ENCODE peak calls at places on chromosomes 16 and 17, in ten cellular contexts. K is RCC 7860, X is neural crest cell, Q is Calu3, F is HEK293T, Z is EL, S is posterior vena cava, E is fibroblast of the aortic adventitia, R is MM.1S, D is H4. O is an unnamed sample.

GRCh38 chr17:49576121-49576905 is 642 bp downstream of the NXPH3 start:
- DNase-seq in K (no peak), X (peak), Q (peak), F (peak), Z (peak), S (peak), E (peak), R (no peak), D (no peak), O (peak)

GRCh38 chr17:50931003-50931878 is 65.1 kb upstream of the TOB1 start:
- DNase-seq in K (no peak), X (peak), Q (peak), F (peak), Z (peak), S (peak), E (peak), R (peak), D (peak), O (peak)

GRCh38 chr17:82441686-82442487 is 8.7 kb downstream of the CYBC1 start:
- DNase-seq in K (no peak), X (no peak), Q (no peak), F (no peak), Z (no peak), S (no peak), E (no peak), R (no peak), D (no peak), O (no peak)

GRCh38 chr17:9230346-9230745 is 209.0 kb downstream of the NTN1 start:
- DNase-seq in K (no peak), X (no peak), Q (no peak), F (no peak), Z (peak), S (no peak), E (no peak), R (no peak), D (no peak), O (no peak)

GRCh38 chr16:48158296-48158695 is 2.5 kb upstream of the ABCC12 start:
- DNase-seq in K (peak), X (no peak), Q (peak), F (no peak), Z (peak), S (no peak), E (peak), R (no peak), D (peak), O (no peak)

GRCh38 chr16:9138731-9139501 is 47.5 kb downstream of the HAPSTR1 start:
- DNase-seq in K (peak), X (peak), Q (peak), F (peak), Z (peak), S (peak), E (peak), R (peak), D (no peak), O (peak)

GRCh38 chr17:5468075-5468473 is 708 bp downstream of the DHX33 start:
- DNase-seq in K (no peak), X (no peak), Q (no peak), F (peak), Z (no peak), S (no peak), E (no peak), R (peak), D (no peak), O (no peak)

GRCh38 chr16:74563828-74564263 is 43.1 kb downstream of the GLG1 start:
- DNase-seq in K (peak), X (no peak), Q (peak), F (no peak), Z (peak), S (no peak), E (peak), R (no peak), D (peak), O (no peak)

GRCh38 chr16:51225902-51226301 is 74.8 kb upstream of the SALL1 start:
- DNase-seq in K (no peak), X (no peak), Q (no peak), F (no peak), Z (no peak), S (no peak), E (no peak), R (no peak), D (no peak), O (no peak)

GRCh38 chr17:17342242-17342945 is 39.2 kb downstream of the NT5M start:
- DNase-seq in K (no peak), X (no peak), Q (no peak), F (no peak), Z (no peak), S (peak), E (no peak), R (no peak), D (no peak), O (peak)

GRCh38 chr16:30142672-30143346 is 19.8 kb upstream of the MAPK3 start:
- DNase-seq in K (no peak), X (no peak), Q (peak), F (no peak), Z (no peak), S (no peak), E (no peak), R (peak), D (no peak), O (no peak)

GRCh38 chr16:12405083-12405482 is 398.6 kb downstream of the CPPED1 start:
- DNase-seq in K (no peak), X (no peak), Q (no peak), F (no peak), Z (no peak), S (no peak), E (no peak), R (no peak), D (no peak), O (no peak)

GRCh38 chr16:4847774-4848587 is 700 bp downstream of the UBN1 start:
- DNase-seq in K (peak), X (peak), Q (peak), F (peak), Z (peak), S (peak), E (peak), R (peak), D (peak), O (no peak)

GRCh38 chr17:78197147-78197830 is 10.1 kb downstream of the AFMID start:
- DNase-seq in K (no peak), X (no peak), Q (no peak), F (no peak), Z (no peak), S (no peak), E (no peak), R (no peak), D (no peak), O (no peak)